ENCODE peak calls at places on chromosomes 13 and 19, in five cellular contexts. B is pancreas, O is PC-3, K is heart left ventricle, V is endothelial cell of umbilical vein. A is an unnamed sample. For H3K4me1, the result is how much of the 10 kb centered on the place peaks cover.

GRCh38 chr13:78201411-78201810 is 282.8 kb upstream of the EDNRB start:
- DNase-seq in B (no peak), O (no peak), K (no peak), V (no peak), A (no peak)

GRCh38 chr19:50932018-50932689 is 20.7 kb downstream of the KLK5 start:
- DNase-seq in B (no peak), O (peak), K (no peak), V (no peak), A (no peak)

GRCh38 chr19:49614096-49614857 is 23.3 kb downstream of the PRR12 start:
- DNase-seq in B (no peak), O (peak), K (no peak), V (peak), A (no peak)

GRCh38 chr19:39342647-39343305 is 555 bp downstream of the SAMD4B start:
- DNase-seq in B (no peak), O (no peak), K (peak), V (no peak), A (no peak)

GRCh38 chr19:8017808-8018207 is 12.4 kb upstream of the ELAVL1 start:
- DNase-seq in B (no peak), O (no peak), K (no peak), V (no peak), A (peak)

GRCh38 chr19:40701758-40702157 is 11.3 kb upstream of the NUMBL start:
- DNase-seq in B (no peak), O (no peak), K (no peak), V (no peak), A (no peak)

GRCh38 chr13:95188128-95188527 is 113.1 kb downstream of the ABCC4 start:
- DNase-seq in B (no peak), O (no peak), K (no peak), V (no peak), A (no peak)

GRCh38 chr19:17240062-17240854 is 5.5 kb downstream of the NR2F6 start:
- DNase-seq in B (no peak), O (no peak), K (no peak), V (no peak), A (no peak)

GRCh38 chr19:41376998-41377365 is 649 bp downstream of the TMEM91 start:
- DNase-seq in B (no peak), O (no peak), K (no peak), V (no peak), A (no peak)

GRCh38 chr13:51122868-51123267 is 11.8 kb upstream of the C13orf42 start:
- DNase-seq in B (no peak), O (no peak), K (no peak), V (no peak), A (no peak)

GRCh38 chr13:102203718-102204117 is 198.1 kb downstream of the FGF14 start:
- DNase-seq in B (no peak), O (no peak), K (no peak), V (no peak), A (no peak)

GRCh38 chr19:31706131-31706530 is 356.9 kb upstream of the TSHZ3 start:
- DNase-seq in B (no peak), O (no peak), K (no peak), V (no peak), A (no peak)

GRCh38 chr13:77554079-77554478 is 18.6 kb downstream of the SCEL start:
- DNase-seq in B (no peak), O (peak), K (no peak), V (no peak), A (no peak)

GRCh38 chr13:29210676-29211075 is 384.8 kb downstream of the SLC7A1 start:
- DNase-seq in B (no peak), O (no peak), K (no peak), V (no peak), A (peak)

GRCh38 chr19:12792048-12792852 is 964 bp downstream of the JUNB start:
- DNase-seq in B (peak), O (peak), K (peak), V (peak), A (peak)

GRCh38 chr13:53411443-53411842 is 382.8 kb downstream of the OLFM4 start:
- DNase-seq in B (no peak), O (no peak), K (no peak), V (no peak), A (no peak)

GRCh38 chr19:45814851-45815481 is at the start of gene RSPH6A:
- DNase-seq in B (no peak), O (no peak), K (no peak), V (no peak), A (no peak)

GRCh38 chr13:42819712-42820111 is 38.3 kb downstream of the FAM216B start:
- DNase-seq in B (no peak), O (no peak), K (no peak), V (no peak), A (peak)

GRCh38 chr13:80276371-80277289 is 64.3 kb downstream of the SPRY2 start:
- DNase-seq in B (no peak), O (peak), K (no peak), V (peak), A (peak)

GRCh38 chr19:18895828-18896341 is at the start of gene CERS1:
- DNase-seq in B (no peak), O (no peak), K (no peak), V (no peak), A (peak)

GRCh38 chr19:35090160-35090794 is 25.3 kb upstream of the FXYD3 start:
- DNase-seq in B (peak), O (peak), K (peak), V (peak), A (peak)

GRCh38 chr19:35852029-35852780 is at the start of gene NPHS1:
- DNase-seq in B (peak), O (no peak), K (no peak), V (no peak), A (no peak)

GRCh38 chr19:3642987-3643386 is 16.4 kb upstream of the CACTIN start:
- DNase-seq in B (no peak), O (no peak), K (no peak), V (peak), A (peak)

GRCh38 chr19:17944301-17944700 is 11.5 kb downstream of the CCDC124 start:
- DNase-seq in B (no peak), O (peak), K (no peak), V (peak), A (peak)

GRCh38 chr13:109172099-109172498 is 542.7 kb downstream of the MYO16 start:
- DNase-seq in B (no peak), O (no peak), K (no peak), V (no peak), A (no peak)

GRCh38 chr13:27309967-27310598 is 39.5 kb downstream of the RASL11A start:
- DNase-seq in B (no peak), O (peak), K (no peak), V (no peak), A (no peak)

GRCh38 chr19:17237747-17238706 is 7.7 kb downstream of the NR2F6 start:
- DNase-seq in B (no peak), O (no peak), K (no peak), V (no peak), A (no peak)

GRCh38 chr13:102651892-102652291 is 43.0 kb downstream of the METTL21C start:
- DNase-seq in B (no peak), O (no peak), K (no peak), V (no peak), A (peak)

GRCh38 chr13:100102042-100102441 is 13.1 kb downstream of the PCCA start:
- DNase-seq in B (no peak), O (no peak), K (no peak), V (no peak), A (no peak)

GRCh38 chr19:7606289-7606688 is 10.6 kb downstream of the CAMSAP3 start:
- DNase-seq in B (no peak), O (no peak), K (no peak), V (no peak), A (no peak)

GRCh38 chr19:56115490-56115889 is 5.6 kb downstream of the ZNF787 start:
- DNase-seq in B (no peak), O (no peak), K (no peak), V (no peak), A (no peak)

GRCh38 chr19:56113071-56113632 is 7.9 kb downstream of the ZNF787 start:
- DNase-seq in B (no peak), O (no peak), K (no peak), V (no peak), A (no peak)

GRCh38 chr19:56114051-56114694 is 6.9 kb downstream of the ZNF787 start:
- DNase-seq in B (no peak), O (no peak), K (no peak), V (no peak), A (no peak)

GRCh38 chr19:56116606-56117005 is 4.5 kb downstream of the ZNF787 start:
- DNase-seq in B (no peak), O (no peak), K (no peak), V (no peak), A (no peak)

GRCh38 chr19:56114711-56115110 is 6.4 kb downstream of the ZNF787 start:
- DNase-seq in B (no peak), O (no peak), K (no peak), V (no peak), A (no peak)
- H3K4me1 ChIP-seq in B (half or more), O (under half), K (half or more), V (under half), A (under half)

DNA sequence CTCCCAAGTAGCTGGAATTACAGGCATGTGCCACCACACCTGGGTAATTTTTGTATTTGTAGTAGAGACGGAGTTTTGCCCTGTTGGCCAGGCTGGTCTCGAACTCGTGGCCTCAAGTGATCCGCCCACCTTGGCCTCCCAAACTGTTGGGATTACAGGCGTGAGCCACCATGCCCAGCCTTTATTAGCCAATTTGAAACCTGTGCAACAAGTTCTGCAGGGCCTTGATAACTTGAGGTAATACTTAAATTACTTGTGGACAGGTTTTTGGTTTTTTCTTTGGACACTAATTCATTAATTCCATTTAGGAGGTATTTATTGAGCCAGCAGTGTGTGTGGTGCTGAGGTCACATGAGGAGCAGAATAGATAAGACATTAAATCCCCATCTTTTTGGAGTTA is 39.5 kb downstream of the ARHGAP35 start:
- DNase-seq in B (no peak), O (no peak), K (no peak), V (no peak), A (no peak)
- H3K4me1 ChIP-seq in B (under half), O (under half), K (half or more), V (under half), A (under half)

GRCh38 chr19:13849277-13849676 is 27.7 kb upstream of the NANOS3 start:
- DNase-seq in B (peak), O (peak), K (no peak), V (no peak), A (no peak)

GRCh38 chr19:13846533-13847032 is 30.4 kb upstream of the NANOS3 start:
- DNase-seq in B (peak), O (peak), K (peak), V (peak), A (peak)

GRCh38 chr19:13847033-13847899 is 29.7 kb upstream of the NANOS3 start:
- DNase-seq in B (peak), O (peak), K (peak), V (peak), A (peak)

GRCh38 chr19:13848811-13849241 is 28.1 kb upstream of the NANOS3 start:
- DNase-seq in B (no peak), O (peak), K (no peak), V (no peak), A (no peak)

DNA sequence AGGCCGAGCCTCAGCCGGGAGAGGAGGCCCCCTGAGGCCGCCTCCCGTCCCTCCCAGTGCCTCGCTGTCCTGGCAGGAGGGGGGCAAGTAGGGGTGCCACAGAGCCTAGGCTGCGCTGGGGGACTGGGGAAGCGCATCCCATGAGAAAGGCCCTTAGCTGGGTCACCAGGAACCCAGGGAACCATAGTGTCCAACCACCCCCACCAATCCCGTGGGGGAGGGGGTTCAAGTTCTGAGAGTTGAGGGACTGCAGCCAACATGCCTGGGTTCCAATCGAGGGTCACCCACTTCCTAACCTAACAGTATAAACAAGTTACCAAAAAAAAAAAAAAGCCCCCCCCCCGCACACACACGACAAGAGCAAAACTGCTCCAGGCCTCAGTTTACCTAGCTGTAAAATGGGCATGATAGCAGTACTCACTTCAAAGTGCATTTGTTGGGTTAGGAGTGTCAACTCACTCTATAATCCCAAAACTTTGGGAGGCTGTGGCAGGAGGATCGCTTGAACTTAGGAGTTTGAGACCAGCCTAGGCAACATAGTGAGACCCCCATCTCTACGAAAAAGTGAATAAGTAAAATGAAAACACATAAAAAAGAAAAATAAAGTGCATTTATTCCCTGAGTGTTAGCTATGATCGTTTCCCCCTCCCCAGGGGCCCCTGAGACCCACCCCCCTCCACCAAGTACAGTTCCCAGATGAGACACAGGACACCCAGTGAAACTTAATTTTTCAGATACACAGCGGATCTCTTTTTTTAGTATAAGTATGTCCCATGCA is 28.8 kb upstream of the NANOS3 start:
- DNase-seq in B (no peak), O (no peak), K (no peak), V (no peak), A (no peak)
- H3K4me1 ChIP-seq in B (half or more), O (half or more), K (half or more), V (under half), A (under half)

DNA sequence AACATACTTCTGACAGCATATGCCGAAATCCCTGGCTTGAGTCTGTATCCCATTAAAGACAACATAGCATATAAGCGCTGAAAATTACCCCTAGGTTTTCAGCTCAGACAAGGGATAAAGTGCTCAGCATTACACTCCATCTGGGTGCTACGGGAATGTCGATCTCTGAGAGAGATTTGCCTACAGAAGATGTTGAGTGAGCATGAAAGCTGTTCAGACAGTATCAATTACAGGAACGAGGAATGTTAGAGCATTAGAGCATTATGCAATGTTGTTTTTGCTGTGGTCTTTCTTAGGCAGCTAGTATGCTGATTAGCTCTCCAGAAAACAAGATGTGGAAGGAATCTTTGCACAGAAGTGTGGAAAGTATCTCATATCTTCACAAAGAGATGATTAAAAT is 484.5 kb downstream of the LIG4 start:
- DNase-seq in B (no peak), O (no peak), K (no peak), V (no peak), A (no peak)
- H3K4me1 ChIP-seq in B (under half), O (under half), K (under half), V (under half), A (under half)

DNA sequence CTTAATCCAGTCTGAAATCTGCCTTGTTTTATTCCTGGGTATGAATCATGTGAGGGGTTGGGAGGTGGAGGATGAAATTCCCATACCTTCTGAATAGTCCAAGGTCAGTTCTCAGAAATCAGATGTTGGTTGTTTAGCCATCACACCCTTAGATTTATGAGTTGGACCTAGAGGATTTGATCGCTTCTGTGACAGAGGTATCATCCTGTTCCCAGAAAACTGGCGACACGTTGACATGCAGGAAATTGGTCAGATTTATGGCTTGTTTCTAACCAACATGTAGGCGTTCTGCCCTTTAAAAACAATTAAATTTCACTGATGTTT is 24.7 kb upstream of the CXCL17 start:
- DNase-seq in B (no peak), O (no peak), K (no peak), V (no peak), A (peak)
- H3K4me1 ChIP-seq in B (under half), O (under half), K (under half), V (under half), A (under half)

DNA sequence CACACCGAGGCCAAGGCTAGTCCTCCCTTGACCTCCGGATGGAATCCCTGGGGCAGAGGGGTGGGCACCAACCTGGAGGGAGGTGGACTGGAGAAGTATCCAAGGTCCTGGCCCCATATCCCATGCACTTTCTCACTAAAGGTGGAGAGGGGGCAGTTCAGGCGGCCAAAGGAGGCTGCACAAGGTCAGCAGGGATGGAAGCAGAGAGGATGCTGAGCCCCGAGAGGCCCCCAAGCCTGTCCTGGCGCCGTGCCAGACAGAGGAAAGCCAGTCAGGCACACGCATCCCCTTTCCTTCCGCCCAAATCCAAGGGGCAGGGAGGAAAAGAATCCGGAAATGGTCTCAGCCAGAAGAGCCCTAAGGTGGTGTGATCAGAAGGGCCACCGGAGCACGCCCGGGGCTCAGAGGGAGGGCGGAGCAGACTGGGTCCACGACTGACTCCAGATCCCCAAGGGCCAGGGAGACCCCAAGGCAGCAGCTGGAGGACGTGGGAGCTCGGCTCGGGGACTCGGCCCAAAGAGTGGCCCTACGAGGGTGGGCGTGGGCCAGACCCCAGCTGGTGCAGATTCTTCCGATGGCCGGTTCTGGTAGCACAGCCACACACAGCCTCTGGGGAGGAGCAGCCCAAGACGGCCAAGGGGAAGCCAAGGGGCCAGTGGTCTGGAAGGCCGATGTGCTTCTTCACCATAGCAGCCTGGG is 60.0 kb downstream of the MLLT1 start:
- DNase-seq in B (no peak), O (no peak), K (no peak), V (peak), A (no peak)
- H3K4me1 ChIP-seq in B (under half), O (under half), K (half or more), V (under half), A (under half)

GRCh38 chr19:38224014-38224862 is at the start of gene DPF1:
- DNase-seq in B (no peak), O (peak), K (peak), V (peak), A (peak)
- H3K4me1 ChIP-seq in B (under half), O (under half), K (under half), V (under half), A (under half)

A was measured in A673.